ENCODE peak calls at places on chromosome 16, in four cellular contexts. G is HepG2, J is H1, V is SK-N-SH. H is an unnamed sample.

GRCh38 chr16:86037999-86038922 is 139.3 kb downstream of the IRF8 start:
- DNase-seq in J (no peak), G (no peak), V (no peak), H (no peak)

GRCh38 chr16:23128056-23128455 is 21.2 kb downstream of the USP31 start:
- DNase-seq in G (no peak), J (no peak), V (no peak), H (no peak)

GRCh38 chr16:28092721-28093382 is 29.3 kb upstream of the GSG1L start:
- DNase-seq in J (peak), G (no peak), V (peak), H (no peak)

GRCh38 chr16:57929250-57929649 is 41.7 kb downstream of the CNGB1 start:
- DNase-seq in V (no peak), J (no peak), G (no peak), H (no peak)

GRCh38 chr16:29911676-29912010 is 11.4 kb downstream of the ASPHD1 start:
- DNase-seq in V (no peak), G (no peak), J (no peak), H (no peak)

GRCh38 chr16:4136229-4136813 is 20.1 kb upstream of the ADCY9 start:
- DNase-seq in J (no peak), G (no peak), V (no peak), H (no peak)

GRCh38 chr16:3362931-3363330 is 7.2 kb downstream of the OR2C1 start:
- DNase-seq in G (no peak), V (no peak), J (no peak), H (no peak)

GRCh38 chr16:17211797-17212196 is 259.0 kb downstream of the XYLT1 start:
- DNase-seq in G (peak), V (peak), J (no peak), H (no peak)

GRCh38 chr16:58843675-58844074 is 109.6 kb upstream of the GOT2 start:
- DNase-seq in V (peak), J (no peak), G (peak), H (peak)

GRCh38 chr16:28898266-28898665 is 20.0 kb downstream of the ATP2A1 start:
- DNase-seq in V (no peak), G (no peak), J (no peak), H (no peak)

GRCh38 chr16:12147681-12148479 is 171.3 kb downstream of the SNX29 start:
- DNase-seq in V (no peak), J (peak), G (no peak), H (no peak)

GRCh38 chr16:24045641-24046040 is 209.9 kb downstream of the PRKCB start:
- DNase-seq in G (no peak), J (peak), V (peak), H (no peak)

GRCh38 chr16:66600484-66600883 is 4.0 kb upstream of the CMTM3 start:
- DNase-seq in G (no peak), V (no peak), J (no peak), H (no peak)

GRCh38 chr16:695355-696089 is 5.3 kb upstream of the WDR24 start:
- DNase-seq in G (no peak), J (no peak), V (no peak), H (no peak)

GRCh38 chr16:66750279-66751134 is 902 bp downstream of the DYNC1LI2 start:
- DNase-seq in J (no peak), V (no peak), G (no peak), H (no peak)

GRCh38 chr16:1466968-1467521 is 7.8 kb downstream of the CLCN7 start:
- DNase-seq in J (no peak), V (no peak), G (no peak), H (no peak)

GRCh38 chr16:77946834-77947233 is 75.5 kb upstream of the CLEC3A start:
- DNase-seq in G (no peak), J (no peak), V (peak), H (no peak)

GRCh38 chr16:14560523-14560922 is 69.5 kb downstream of the PARN start:
- DNase-seq in G (no peak), V (no peak), J (no peak), H (no peak)

GRCh38 chr16:56964243-56965148 is 2.7 kb downstream of the CETP start:
- DNase-seq in J (peak), G (peak), V (peak), H (no peak)

DNA sequence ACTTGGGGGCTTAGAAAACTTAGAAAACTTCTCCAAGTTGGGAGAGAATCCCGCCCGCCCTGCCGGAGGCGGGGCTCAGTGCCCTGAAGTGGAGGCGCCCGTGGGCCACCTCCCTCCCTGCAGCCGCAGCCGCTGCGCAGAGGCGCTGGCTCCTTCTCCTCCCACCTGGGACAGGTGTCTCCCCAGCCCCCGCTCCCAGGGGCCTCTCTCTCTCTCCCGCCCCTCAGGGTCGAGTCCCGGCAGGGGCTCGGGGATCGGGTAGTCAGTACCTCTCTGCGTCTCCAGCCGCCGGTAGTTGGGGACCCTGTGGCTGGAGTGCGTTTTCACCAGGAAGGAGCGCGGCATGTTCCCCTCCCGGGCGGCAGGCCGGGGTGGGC is 257 bp downstream of the SNAI3 start:
- DNase-seq in G (no peak), V (no peak), J (no peak), H (no peak)
- TF ChIP-seq TCF12 in G (no peak), V (no peak), J (no peak), H (no peak)

GRCh38 chr16:88653606-88654362 is 2.9 kb upstream of the CYBA start:
- DNase-seq in J (no peak), V (no peak), G (no peak), H (no peak)
- H3K9ac ChIP-seq in J (no peak), V (no peak), G (no peak), H (no peak)

GRCh38 chr16:55297910-55298175 is 26.2 kb upstream of the IRX6 start:
- DNase-seq in J (no peak), G (no peak), V (no peak), H (no peak)

GRCh38 chr16:55301385-55302008 is 22.5 kb upstream of the IRX6 start:
- DNase-seq in J (no peak), G (no peak), V (no peak), H (no peak)

GRCh38 chr16:55297062-55297909 is 26.7 kb upstream of the IRX6 start:
- DNase-seq in V (no peak), J (no peak), G (no peak), H (no peak)

DNA sequence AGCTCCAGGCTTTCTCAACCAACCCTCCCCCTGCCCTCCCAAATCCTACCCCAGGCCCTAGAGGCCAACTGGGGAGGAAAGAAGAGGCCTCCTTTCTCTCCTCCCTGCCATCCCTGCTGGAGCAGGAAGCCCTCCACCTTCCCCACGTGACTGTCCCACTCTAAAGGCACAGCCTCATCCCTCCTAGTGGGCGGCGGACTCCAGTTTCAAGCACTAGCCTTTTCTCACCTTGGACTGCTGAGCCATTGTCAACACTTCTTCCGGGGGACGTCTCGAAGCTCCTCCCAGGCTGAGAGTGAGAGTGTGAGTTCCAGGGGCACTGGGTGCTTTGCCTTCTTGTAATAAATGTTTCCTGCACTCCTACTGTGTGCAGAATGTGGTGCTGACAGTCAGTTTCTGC is 21.4 kb upstream of the IRX6 start:
- DNase-seq in J (no peak), G (no peak), V (no peak), H (no peak)
- TF ChIP-seq TCF12 in J (no peak), G (no peak), V (no peak), H (no peak)

GRCh38 chr16:83814654-83814985 is 6.8 kb downstream of the HSBP1 start:
- DNase-seq in G (no peak), V (no peak), J (no peak), H (no peak)

GRCh38 chr16:83810906-83811305 is 3.1 kb downstream of the HSBP1 start:
- DNase-seq in G (no peak), J (no peak), V (no peak), H (no peak)

GRCh38 chr16:83818276-83818675 is 10.5 kb downstream of the HSBP1 start:
- DNase-seq in V (no peak), G (no peak), J (no peak), H (no peak)

GRCh38 chr16:83817022-83817421 is 9.2 kb downstream of the HSBP1 start:
- DNase-seq in J (no peak), G (no peak), V (no peak), H (no peak)

GRCh38 chr16:83813818-83814653 is 6.3 kb downstream of the HSBP1 start:
- DNase-seq in V (no peak), G (peak), J (no peak), H (no peak)
- H3K9ac ChIP-seq in V (no peak), G (peak), J (peak), H (no peak)

GRCh38 chr16:84905965-84906460 is 86.2 kb downstream of the CRISPLD2 start:
- DNase-seq in V (no peak), G (no peak), J (no peak), H (no peak)
- TF ChIP-seq TCF12 in V (no peak), G (no peak), J (no peak), H (no peak)